ENCODE peak calls at places on chromosomes 1 and 21, in six cellular contexts. L, E, R, M, W and I are unnamed samples.

GRCh38 chr1:61618755-61619154 is 106.2 kb downstream of the TM2D1 start:
- DNase-seq in L (no peak), E (no peak), R (no peak), M (no peak), W (no peak), I (no peak)

GRCh38 chr1:25084407-25084806 is 147.9 kb downstream of the SYF2 start:
- DNase-seq in L (no peak), E (no peak), R (no peak), M (no peak), W (no peak), I (no peak)

GRCh38 chr1:233341117-233341516 is 13.6 kb downstream of the MAP3K21 start:
- DNase-seq in L (no peak), E (no peak), R (no peak), M (no peak), W (no peak), I (no peak)

GRCh38 chr1:30657131-30658013 is 66.0 kb downstream of the MATN1 start:
- DNase-seq in L (peak; percentile 55), E (no peak), R (no peak), M (no peak), W (no peak), I (no peak)

GRCh38 chr1:25990702-25991395 is 7.0 kb downstream of the PAFAH2 start:
- DNase-seq in L (no peak), E (no peak), R (no peak), M (no peak), W (peak; percentile 75), I (no peak)

GRCh38 chr1:17163371-17163770 is 41.6 kb upstream of the PADI1 start:
- DNase-seq in L (no peak), E (no peak), R (no peak), M (no peak), W (no peak), I (no peak)

GRCh38 chr1:110057963-110058518 is 12.4 kb downstream of the ALX3 start:
- DNase-seq in L (no peak), E (no peak), R (no peak), M (peak; percentile 79), W (no peak), I (no peak)

GRCh38 chr1:167782946-167783345 is 61.2 kb downstream of the MPZL1 start:
- DNase-seq in L (no peak), E (no peak), R (no peak), M (no peak), W (no peak), I (no peak)

GRCh38 chr1:173409613-173410012 is 67.5 kb upstream of the PRDX6 start:
- DNase-seq in L (peak; percentile 69), E (no peak), R (peak; percentile 82), M (no peak), W (peak; percentile 79), I (no peak)

GRCh38 chr1:53416264-53416663 is 42.9 kb upstream of the DMRTB1 start:
- DNase-seq in L (no peak), E (no peak), R (no peak), M (no peak), W (no peak), I (no peak)

GRCh38 chr1:89907669-89908293 is 86.9 kb downstream of the LRRC8D start:
- DNase-seq in L (no peak), E (peak; percentile 73), R (peak; percentile 88), M (no peak), W (peak; percentile 43), I (no peak)

GRCh38 chr1:32353431-32353830 is 8.9 kb downstream of the FAM229A start:
- DNase-seq in L (no peak), E (no peak), R (no peak), M (no peak), W (no peak), I (no peak)

GRCh38 chr1:10773851-10774614 is 22.4 kb downstream of the CASZ1 start:
- DNase-seq in L (no peak), E (no peak), R (no peak), M (no peak), W (no peak), I (no peak)

GRCh38 chr1:228102791-228103620 is at the start of gene C1orf35:
- DNase-seq in L (peak; percentile 97), E (peak; percentile 94), R (peak; percentile 93), M (peak; percentile 99), W (peak; percentile 95), I (peak; percentile 100)

GRCh38 chr1:190837888-190838287 is 360.2 kb upstream of the BRINP3 start:
- DNase-seq in L (no peak), E (no peak), R (no peak), M (no peak), W (no peak), I (no peak)

GRCh38 chr1:183872406-183872805 is 67.5 kb downstream of the RGL1 start:
- DNase-seq in L (no peak), E (no peak), R (peak; percentile 48), M (no peak), W (no peak), I (no peak)

GRCh38 chr1:167518331-167518700 is at the start of gene CD247:
- DNase-seq in L (no peak), E (no peak), R (no peak), M (no peak), W (no peak), I (no peak)

GRCh38 chr1:112255080-112255479 is 140.9 kb upstream of the CTTNBP2NL start:
- DNase-seq in L (no peak), E (peak; percentile 21), R (peak; percentile 35), M (no peak), W (no peak), I (no peak)

GRCh38 chr21:29155118-29155932 is 24.9 kb downstream of the MAP3K7CL start:
- DNase-seq in L (peak; percentile 71), E (no peak), R (peak; percentile 64), M (peak; percentile 11), W (peak; percentile 18), I (no peak)

GRCh38 chr1:119160435-119160834 is 20.0 kb upstream of the WARS2 start:
- DNase-seq in L (no peak), E (no peak), R (no peak), M (no peak), W (no peak), I (no peak)

DNA sequence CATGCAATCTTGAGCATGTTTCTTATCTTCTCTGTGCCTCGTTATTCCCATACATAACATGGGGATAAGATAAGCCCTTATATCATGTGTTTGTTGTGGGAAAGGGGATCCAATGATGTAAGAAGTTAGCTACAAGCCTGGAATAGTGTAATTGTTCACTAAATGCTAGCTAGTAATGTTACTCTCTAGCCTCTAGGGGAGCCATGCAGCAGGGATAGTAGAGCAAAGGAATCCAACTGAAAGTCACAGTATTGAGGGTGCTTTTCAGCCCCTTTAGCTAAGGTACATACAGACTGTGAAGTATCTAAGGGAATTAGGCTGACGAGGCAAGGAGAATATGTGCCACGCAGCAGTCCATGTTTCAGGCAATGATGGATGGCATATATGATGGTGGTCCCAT is 46.9 kb downstream of the IL23R start:
- DNase-seq in L (no peak), E (peak; percentile 20), R (peak; percentile 31), M (peak; percentile 28), W (peak; percentile 25), I (no peak)
- TF ChIP-seq CTCF in L (peak; percentile 40), E (peak; percentile 22), R (peak; percentile 73), M (peak; percentile 65), W (peak; percentile 70), I (peak; percentile 39)

GRCh38 chr1:185241127-185241526 is 75.9 kb downstream of the IVNS1ABP start:
- DNase-seq in L (no peak), E (no peak), R (no peak), M (no peak), W (no peak), I (no peak)

GRCh38 chr1:185232874-185233273 is 75.9 kb downstream of the SWT1 start:
- DNase-seq in L (no peak), E (no peak), R (no peak), M (no peak), W (no peak), I (no peak)

GRCh38 chr1:185244015-185244747 is 72.9 kb downstream of the IVNS1ABP start:
- DNase-seq in L (no peak), E (peak; percentile 7), R (peak; percentile 86), M (no peak), W (peak; percentile 11), I (no peak)

GRCh38 chr1:185239861-185240260 is 77.2 kb downstream of the IVNS1ABP start:
- DNase-seq in L (no peak), E (no peak), R (no peak), M (no peak), W (no peak), I (no peak)

DNA sequence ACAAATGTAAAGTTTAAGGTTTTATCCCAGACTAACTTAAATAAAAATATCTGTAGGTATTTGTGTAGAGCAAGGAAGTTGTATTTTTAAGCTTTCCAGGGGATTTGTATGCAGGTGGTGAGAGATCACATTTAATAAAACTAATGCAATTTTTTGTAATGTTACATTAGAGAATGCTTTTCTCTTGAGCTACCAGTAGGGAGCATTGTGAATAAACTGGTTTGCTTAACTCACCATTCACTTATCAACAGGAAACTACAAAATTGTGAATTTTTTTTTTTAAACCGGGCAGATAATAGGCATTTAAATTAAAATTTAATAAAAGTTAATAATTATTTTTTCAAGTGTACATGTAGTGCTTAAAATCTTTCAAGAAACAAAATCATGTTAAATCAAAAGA is 78.6 kb downstream of the IVNS1ABP start:
- DNase-seq in L (no peak), E (peak; percentile 7), R (peak; percentile 52), M (no peak), W (peak; percentile 14), I (no peak)
- TF ChIP-seq CTCF in L (peak; percentile 37), E (peak; percentile 34), R (peak; percentile 35), M (peak; percentile 48), W (peak; percentile 5), I (peak; percentile 46)

DNA sequence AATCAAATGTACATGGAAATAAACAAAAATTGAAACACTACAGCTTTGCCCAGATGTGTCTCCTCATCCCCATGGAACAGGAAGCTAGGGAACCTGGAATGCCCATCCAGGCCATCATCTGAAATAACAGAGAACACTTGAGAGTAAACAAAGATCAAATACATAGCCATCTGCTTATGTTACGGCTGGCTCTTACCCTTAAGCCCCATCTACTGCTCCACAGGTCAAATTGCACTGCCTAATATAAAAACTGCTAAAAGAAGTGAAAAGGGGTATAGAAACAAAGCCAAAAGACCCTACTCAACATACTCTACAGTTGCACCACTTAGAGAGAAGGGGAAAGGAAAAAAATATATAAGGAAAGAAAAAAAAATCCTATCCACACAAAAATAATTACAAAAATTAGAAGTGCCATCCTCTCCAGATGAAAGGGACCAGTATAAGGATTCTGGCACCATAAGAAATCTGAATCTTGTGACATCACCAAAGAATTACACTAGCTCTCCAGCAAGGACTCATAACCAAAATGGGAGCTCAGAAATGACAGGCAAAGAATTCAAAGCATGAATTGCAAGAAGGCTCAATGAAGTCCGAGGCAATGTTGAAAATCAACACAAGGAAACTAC is 26.9 kb downstream of the OR6Y1 start:
- DNase-seq in L (no peak), E (peak; percentile 63), R (peak; percentile 32), M (peak; percentile 1), W (peak; percentile 27), I (no peak)
- TF ChIP-seq CTCF in L (peak; percentile 68), E (peak; percentile 47), R (peak; percentile 47), M (peak; percentile 62), W (no peak), I (peak; percentile 37)

GRCh38 chr1:46413596-46413985 is 19.5 kb downstream of the FAAH start:
- DNase-seq in L (no peak), E (no peak), R (peak; percentile 10), M (peak; percentile 57), W (peak; percentile 62), I (no peak)

GRCh38 chr1:46410156-46411009 is 16.3 kb downstream of the FAAH start:
- DNase-seq in L (no peak), E (no peak), R (peak; percentile 48), M (no peak), W (no peak), I (no peak)

GRCh38 chr1:46411010-46411405 is 16.9 kb downstream of the FAAH start:
- DNase-seq in L (peak; percentile 45), E (no peak), R (no peak), M (no peak), W (no peak), I (no peak)

GRCh38 chr1:46412853-46413595 is 18.9 kb downstream of the FAAH start:
- DNase-seq in L (no peak), E (no peak), R (no peak), M (no peak), W (no peak), I (no peak)

GRCh38 chr1:46411601-46412341 is 17.7 kb downstream of the FAAH start:
- DNase-seq in L (no peak), E (no peak), R (no peak), M (peak; percentile 51), W (no peak), I (no peak)
- TF ChIP-seq CTCF in L (peak; percentile 24), E (no peak), R (peak; percentile 45), M (peak; percentile 54), W (peak; percentile 29), I (no peak)